ENCODE peak calls at places on chromosomes 4 and X, in four cellular contexts. R is fibroblast of lung, V is HCT116, G is hepatocyte. H is an unnamed sample. For H3K36me3, the result is how much of the 10 kb centered on the place peaks cover.

GRCh38 chr4:52260507-52261302 is 209.6 kb downstream of the SPATA18 start:
- DNase-seq in R (no peak), V (no peak), G (peak), H (no peak)

GRCh38 chrX:53732797-53733196 is 46.3 kb upstream of the HUWE1 start:
- DNase-seq in R (no peak), V (no peak), G (no peak), H (no peak)

GRCh38 chr4:152090543-152090942 is 329.7 kb upstream of the GATB start:
- DNase-seq in R (peak), V (no peak), G (peak), H (peak)

GRCh38 chrX:118315529-118315928 is 30.4 kb upstream of the WDR44 start:
- DNase-seq in R (no peak), V (no peak), G (no peak), H (no peak)

GRCh38 chr4:133969202-133969873 is 232.3 kb downstream of the PABPC4L start:
- DNase-seq in R (peak), V (no peak), G (peak), H (peak)

GRCh38 chr4:184719407-184719806 is 14.5 kb downstream of the CENPU start:
- DNase-seq in R (no peak), V (no peak), G (no peak), H (no peak)

GRCh38 chr4:18318682-18319410 is 297.3 kb upstream of the LCORL start:
- DNase-seq in R (peak), V (no peak), G (no peak), H (no peak)

GRCh38 chr4:14787894-14788293 is 214.4 kb upstream of the CPEB2 start:
- DNase-seq in R (peak), V (no peak), G (peak), H (peak)

GRCh38 chrX:40104649-40105015 is 6.9 kb upstream of the BCOR start:
- DNase-seq in R (peak), V (no peak), G (peak), H (no peak)

GRCh38 chr4:139761461-139761860 is 95.8 kb downstream of the MGST2 start:
- DNase-seq in R (no peak), V (peak), G (no peak), H (peak)

GRCh38 chrX:53630261-53630660 is 56.3 kb downstream of the HUWE1 start:
- DNase-seq in R (no peak), V (no peak), G (no peak), H (no peak)

GRCh38 chr4:11250510-11250909 is 178.2 kb downstream of the HS3ST1 start:
- DNase-seq in R (no peak), V (no peak), G (no peak), H (no peak)

GRCh38 chrX:150767045-150767395 is 73.8 kb downstream of the MTMR1 start:
- DNase-seq in R (no peak), V (no peak), G (no peak), H (no peak)

GRCh38 chrX:13688384-13688771 is 550 bp upstream of the RAB9A start:
- DNase-seq in R (no peak), V (no peak), G (no peak), H (no peak)

GRCh38 chr4:73964862-73965611 is 16.8 kb downstream of the PF4 start:
- DNase-seq in R (no peak), V (peak), G (peak), H (peak)

GRCh38 chr4:14143892-14144291 is 516.4 kb upstream of the BOD1L1 start:
- DNase-seq in R (no peak), V (no peak), G (no peak), H (no peak)

GRCh38 chrX:132480581-132481203 is 8.1 kb downstream of the MBNL3 start:
- DNase-seq in R (peak), V (no peak), G (peak), H (peak)

GRCh38 chr4:20284990-20285389 is 33.3 kb downstream of the SLIT2 start:
- DNase-seq in R (no peak), V (no peak), G (peak), H (no peak)

GRCh38 chr4:100289530-100289888 is 99.2 kb upstream of the DDIT4L start:
- DNase-seq in R (no peak), V (no peak), G (no peak), H (no peak)

GRCh38 chr4:94887027-94887426 is 129.3 kb downstream of the BMPR1B start:
- DNase-seq in R (no peak), V (no peak), G (no peak), H (no peak)

GRCh38 chr4:60865238-60865637 is 334.9 kb upstream of the ADGRL3 start:
- DNase-seq in R (peak), V (no peak), G (no peak), H (no peak)

GRCh38 chrX:48802089-48802812 is 384 bp downstream of the HDAC6 start:
- DNase-seq in R (peak), V (peak), G (peak), H (peak)

GRCh38 chrX:113929004-113929403 is 654.9 kb upstream of the HTR2C start:
- DNase-seq in R (peak), V (peak), G (peak), H (peak)

GRCh38 chrX:20320461-20321159 is 53.9 kb upstream of the RPS6KA3 start:
- DNase-seq in R (no peak), V (no peak), G (no peak), H (no peak)

GRCh38 chr4:163495900-163496299 is 1.4 kb downstream of the TMA16 start:
- DNase-seq in R (no peak), V (no peak), G (no peak), H (peak)

GRCh38 chrX:107135076-107135964 is 16.7 kb upstream of the RBM41 start:
- DNase-seq in R (peak), V (peak), G (no peak), H (peak)

GRCh38 chrX:85052207-85052606 is 48.5 kb downstream of the APOOL start:
- DNase-seq in R (peak), V (no peak), G (no peak), H (no peak)

GRCh38 chr4:46386570-46386969 is 3.4 kb downstream of the GABRA2 start:
- DNase-seq in R (no peak), V (no peak), G (peak), H (peak)

GRCh38 chr4:46388860-46389259 is 1.1 kb downstream of the GABRA2 start:
- DNase-seq in R (no peak), V (no peak), G (peak), H (no peak)

GRCh38 chr4:46387956-46388355 is 2.0 kb downstream of the GABRA2 start:
- DNase-seq in R (no peak), V (no peak), G (no peak), H (no peak)

GRCh38 chr4:46390353-46391058 is 578 bp upstream of the GABRA2 start:
- DNase-seq in R (no peak), V (no peak), G (peak), H (no peak)

DNA sequence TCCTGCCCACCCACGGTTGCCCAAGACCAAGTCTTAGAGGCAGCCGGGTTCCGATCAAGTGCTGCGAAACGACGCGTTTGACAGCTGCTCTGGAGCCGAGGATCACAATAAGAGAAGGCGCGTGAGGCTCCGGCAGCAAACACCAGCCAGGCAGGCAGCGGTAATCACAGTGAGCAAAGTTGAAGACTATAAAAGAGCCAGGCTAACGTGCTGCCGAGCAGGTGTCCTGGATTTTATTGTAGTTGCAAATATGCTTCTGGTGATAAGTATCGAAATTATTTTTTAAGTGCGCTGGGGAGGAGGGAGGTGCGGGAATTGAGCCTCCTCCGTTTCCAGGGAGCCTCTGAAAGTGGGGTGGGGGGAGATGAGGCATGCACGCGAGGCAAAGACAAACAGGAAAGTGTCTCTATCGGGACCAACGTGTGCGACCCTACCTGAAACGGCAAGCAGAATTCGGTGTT is 597 bp downstream of the GABRA2 start:
- DNase-seq in R (peak), V (no peak), G (peak), H (peak)
- TF ChIP-seq EZH2 in R (no peak), V (no peak), G (peak), H (peak)

DNA sequence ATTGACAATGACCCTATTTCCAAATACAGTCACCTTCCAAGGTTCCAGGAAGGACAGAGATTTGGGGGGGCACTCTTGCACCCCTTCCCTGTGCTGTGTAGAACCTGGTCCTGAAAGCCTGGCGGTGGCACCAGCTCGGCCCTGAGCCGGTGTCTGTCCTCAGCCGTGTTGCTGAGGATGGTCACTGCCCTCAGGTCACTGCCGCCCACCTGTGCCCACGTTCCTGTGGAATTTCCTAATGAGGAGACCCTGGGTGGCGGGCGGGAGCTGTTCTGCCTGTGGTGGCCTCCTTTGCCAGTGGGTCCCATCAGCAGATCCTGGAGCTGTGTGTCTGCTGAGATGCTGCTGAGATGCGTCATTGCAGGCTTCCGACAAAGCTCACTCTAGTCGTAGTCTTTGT is 32.9 kb downstream of the NELFA start:
- DNase-seq in R (no peak), V (no peak), G (no peak), H (no peak)
- H3K36me3 ChIP-seq in R (under half), V (half or more), G (under half), H (half or more)

DNA sequence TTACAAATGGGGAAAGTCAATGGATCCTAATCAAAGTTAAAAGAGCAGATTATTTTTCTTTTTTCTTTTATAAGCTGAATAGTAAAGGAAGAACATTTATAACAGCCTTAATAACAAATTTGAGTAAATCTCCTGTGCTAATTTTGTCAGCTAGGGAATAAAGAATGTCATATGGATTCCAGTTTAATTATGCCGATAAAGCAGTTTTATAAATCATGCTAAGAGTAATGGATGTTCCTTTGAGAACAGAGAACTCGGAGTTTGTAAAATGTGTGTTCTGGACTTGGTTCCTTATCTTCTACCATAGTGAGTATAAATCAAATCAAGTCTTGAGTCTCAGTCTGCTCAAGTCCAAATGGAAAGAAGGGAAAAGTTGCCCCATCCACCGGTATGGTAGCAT is 180.3 kb upstream of the FTHL17 start:
- DNase-seq in R (no peak), V (no peak), G (no peak), H (no peak)
- TF ChIP-seq EZH2 in R (no peak), V (no peak), G (no peak), H (no peak)

DNA sequence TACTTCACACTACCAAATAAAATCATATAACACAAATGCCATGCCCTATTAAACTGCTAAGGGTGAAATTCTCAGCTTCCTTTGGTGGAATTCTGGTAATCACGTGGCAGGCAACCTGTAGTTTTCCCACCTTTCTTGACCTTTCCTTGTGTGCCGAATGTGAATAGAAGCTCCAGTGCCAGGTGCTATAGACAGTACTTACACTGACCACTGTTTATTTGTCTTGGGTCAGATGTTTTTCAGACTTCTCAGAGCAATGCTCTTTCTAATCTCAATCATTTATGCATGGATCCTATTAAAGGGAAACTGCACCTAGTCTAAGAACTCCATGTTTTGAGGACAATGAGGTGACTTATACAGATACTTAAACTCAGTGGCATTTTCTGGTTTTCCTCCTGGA is 296.8 kb upstream of the DIAPH2 start:
- DNase-seq in R (no peak), V (no peak), G (no peak), H (no peak)
- H3K36me3 ChIP-seq in R (under half), V (under half), G (under half), H (under half)

DNA sequence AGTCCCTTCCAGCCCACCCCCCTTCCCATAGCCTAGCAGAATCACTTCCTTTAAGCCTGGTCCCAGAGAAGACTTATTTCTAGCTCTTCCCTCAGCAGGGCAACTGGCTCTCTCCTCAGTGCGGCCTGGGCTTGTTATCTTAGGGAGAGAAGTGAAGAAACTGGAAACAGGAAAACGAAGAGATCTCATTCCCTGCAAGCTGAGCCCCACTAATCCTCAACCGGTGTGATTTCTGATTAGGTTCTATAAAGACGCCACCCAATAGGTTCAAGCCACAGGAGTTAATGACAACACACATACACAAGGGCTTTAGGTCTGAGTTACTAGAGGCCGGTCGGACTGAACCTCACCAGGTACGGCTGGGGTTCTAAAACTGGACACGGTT is 3.2 kb downstream of the GSX2 start:
- DNase-seq in R (no peak), V (no peak), G (no peak), H (no peak)
- TF ChIP-seq EZH2 in R (no peak), V (no peak), G (no peak), H (no peak)

GRCh38 chr4:6946497-6946896 is 36.9 kb downstream of the TBC1D14 start:
- DNase-seq in R (no peak), V (no peak), G (no peak), H (no peak)
- H3K36me3 ChIP-seq in R (under half), V (under half), G (under half), H (under half)

GRCh38 chr4:93829531-93830089 is 1.1 kb downstream of the ATOH1 start:
- DNase-seq in R (no peak), V (no peak), G (no peak), H (no peak)
- TF ChIP-seq EZH2 in R (no peak), V (no peak), G (no peak), H (no peak)

GRCh38 chr4:37908488-37909343 is 17.8 kb downstream of the TBC1D1 start:
- DNase-seq in R (peak), V (no peak), G (no peak), H (peak)
- H3K36me3 ChIP-seq in R (under half), V (under half), G (under half), H (under half)